ENCODE peak calls at places on chromosomes 5 and 9, in five cellular contexts. I, Z, X, H and T are unnamed samples.
A peak's percentile ranks its signal among the peaks of the same experiment; 100 is the strongest.

GRCh38 chr5:10875201-10875768 is 114.3 kb upstream of the DAP start:
- DNase-seq in I (no peak), Z (no peak), X (no peak), H (no peak), T (no peak)

GRCh38 chr9:98375138-98375726 is 119.8 kb upstream of the TBC1D2 start:
- DNase-seq in I (no peak), Z (no peak), X (no peak), H (peak; percentile 19), T (no peak)

GRCh38 chr5:74576941-74577456 is 63.5 kb downstream of the ENC1 start:
- DNase-seq in I (no peak), Z (peak; percentile 71), X (no peak), H (no peak), T (no peak)

GRCh38 chr5:93192683-93193082 is 388.3 kb downstream of the NR2F1-AS1 start:
- DNase-seq in I (no peak), Z (no peak), X (no peak), H (no peak), T (no peak)

GRCh38 chr9:88462191-88462590 is 72.8 kb upstream of the NXNL2 start:
- DNase-seq in I (no peak), Z (no peak), X (no peak), H (no peak), T (no peak)

GRCh38 chr5:66324357-66324756 is 180.3 kb downstream of the SREK1 start:
- DNase-seq in I (no peak), Z (no peak), X (no peak), H (no peak), T (no peak)

GRCh38 chr9:99782962-99783718 is 38.5 kb upstream of the NR4A3 start:
- DNase-seq in I (no peak), Z (no peak), X (no peak), H (no peak), T (no peak)

GRCh38 chr5:180874804-180875582 is 13.9 kb upstream of the ZFP62 start:
- DNase-seq in I (no peak), Z (no peak), X (no peak), H (no peak), T (no peak)

GRCh38 chr9:68705636-68706578 is 867 bp downstream of the PIP5K1B start:
- DNase-seq in I (no peak), Z (peak; percentile 48), X (no peak), H (no peak), T (peak; percentile 17)

GRCh38 chr5:38734353-38734752 is 111.5 kb upstream of the OSMR start:
- DNase-seq in I (no peak), Z (no peak), X (no peak), H (peak; percentile 59), T (no peak)

GRCh38 chr5:121630402-121630801 is 221.3 kb upstream of the FTMT start:
- DNase-seq in I (no peak), Z (no peak), X (no peak), H (peak; percentile 28), T (no peak)

GRCh38 chr9:17531642-17532254 is 47.1 kb upstream of the SH3GL2 start:
- DNase-seq in I (peak; percentile 43), Z (peak; percentile 54), X (no peak), H (peak; percentile 50), T (no peak)

GRCh38 chr5:104353371-104353770 is 790.8 kb upstream of the NUDT12 start:
- DNase-seq in I (no peak), Z (no peak), X (no peak), H (no peak), T (no peak)

GRCh38 chr9:82890865-82891264 is 172.1 kb downstream of the RASEF start:
- DNase-seq in I (no peak), Z (no peak), X (no peak), H (no peak), T (no peak)

GRCh38 chr9:87214991-87215390 is 267.7 kb upstream of the GAS1 start:
- DNase-seq in I (no peak), Z (no peak), X (no peak), H (no peak), T (no peak)

GRCh38 chr5:143396353-143396940 is 7.0 kb downstream of the NR3C1 start:
- DNase-seq in I (no peak), Z (no peak), X (no peak), H (no peak), T (no peak)

GRCh38 chr5:56658972-56659371 is 156.4 kb upstream of the MAP3K1 start:
- DNase-seq in I (no peak), Z (no peak), X (no peak), H (no peak), T (no peak)

GRCh38 chr9:14747116-14747515 is 24.6 kb upstream of the CER1 start:
- DNase-seq in I (no peak), Z (no peak), X (no peak), H (no peak), T (no peak)

GRCh38 chr9:36815023-36815422 is 219.0 kb downstream of the PAX5 start:
- DNase-seq in I (no peak), Z (no peak), X (no peak), H (no peak), T (no peak)

GRCh38 chr9:129666575-129666974 is 1.1 kb downstream of the PRRX2 start:
- DNase-seq in I (no peak), Z (no peak), X (no peak), H (no peak), T (no peak)

GRCh38 chr5:54547711-54548250 is 30.2 kb downstream of the SNX18 start:
- DNase-seq in I (no peak), Z (no peak), X (peak; percentile 70), H (no peak), T (no peak)

GRCh38 chr9:16112116-16112515 is 559.3 kb downstream of the CCDC171 start:
- DNase-seq in I (no peak), Z (no peak), X (no peak), H (no peak), T (no peak)

GRCh38 chr5:38258319-38259061 is at the start of gene EGFLAM:
- DNase-seq in I (no peak), Z (no peak), X (no peak), H (peak; percentile 56), T (peak; percentile 55)

GRCh38 chr9:588952-589351 is 252.5 kb upstream of the DMRT1 start:
- DNase-seq in I (no peak), Z (no peak), X (no peak), H (no peak), T (no peak)

GRCh38 chr5:178198706-178199105 is 5.6 kb upstream of the HNRNPAB start:
- DNase-seq in I (no peak), Z (no peak), X (no peak), H (no peak), T (no peak)

GRCh38 chr9:89619019-89619418 is 14.2 kb downstream of the GADD45G start:
- DNase-seq in I (no peak), Z (no peak), X (no peak), H (no peak), T (no peak)

GRCh38 chr5:135367070-135367469 is 32.0 kb downstream of the MACROH2A1 start:
- DNase-seq in I (peak; percentile 61), Z (no peak), X (no peak), H (no peak), T (no peak)

GRCh38 chr5:35160486-35161116 is 69.7 kb downstream of the PRLR start:
- DNase-seq in I (no peak), Z (no peak), X (no peak), H (no peak), T (no peak)

GRCh38 chr9:93726147-93726546 is 149.8 kb downstream of the PHF2 start:
- DNase-seq in I (no peak), Z (no peak), X (no peak), H (no peak), T (no peak)

GRCh38 chr9:33161011-33161588 is 6.0 kb downstream of the B4GALT1 start:
- DNase-seq in I (peak; percentile 97), Z (no peak), X (peak; percentile 53), H (peak; percentile 67), T (no peak)

GRCh38 chr9:33921967-33922895 is 105.3 kb downstream of the UBE2R2 start:
- DNase-seq in I (no peak), Z (peak; percentile 46), X (no peak), H (peak; percentile 63), T (no peak)

GRCh38 chr9:90046317-90046861 is 441.6 kb downstream of the GADD45G start:
- DNase-seq in I (no peak), Z (no peak), X (no peak), H (no peak), T (no peak)

GRCh38 chr5:172587061-172587405 is 54.0 kb upstream of the NEURL1B start:
- DNase-seq in I (no peak), Z (no peak), X (no peak), H (no peak), T (no peak)

GRCh38 chr9:33458444-33458843 is 11.1 kb upstream of the AQP3 start:
- DNase-seq in I (peak; percentile 2), Z (peak; percentile 61), X (no peak), H (no peak), T (no peak)

GRCh38 chr9:113602126-113603119 is 138.9 kb downstream of the RGS3 start:
- DNase-seq in I (peak; percentile 63), Z (peak; percentile 83), X (no peak), H (peak; percentile 71), T (no peak)

GRCh38 chr5:116492016-116492623 is 82.5 kb downstream of the SEMA6A start:
- DNase-seq in I (peak; percentile 95), Z (no peak), X (no peak), H (no peak), T (no peak)

GRCh38 chr9:96462538-96462937 is 12.6 kb downstream of the HABP4 start:
- DNase-seq in I (no peak), Z (no peak), X (no peak), H (no peak), T (no peak)

DNA sequence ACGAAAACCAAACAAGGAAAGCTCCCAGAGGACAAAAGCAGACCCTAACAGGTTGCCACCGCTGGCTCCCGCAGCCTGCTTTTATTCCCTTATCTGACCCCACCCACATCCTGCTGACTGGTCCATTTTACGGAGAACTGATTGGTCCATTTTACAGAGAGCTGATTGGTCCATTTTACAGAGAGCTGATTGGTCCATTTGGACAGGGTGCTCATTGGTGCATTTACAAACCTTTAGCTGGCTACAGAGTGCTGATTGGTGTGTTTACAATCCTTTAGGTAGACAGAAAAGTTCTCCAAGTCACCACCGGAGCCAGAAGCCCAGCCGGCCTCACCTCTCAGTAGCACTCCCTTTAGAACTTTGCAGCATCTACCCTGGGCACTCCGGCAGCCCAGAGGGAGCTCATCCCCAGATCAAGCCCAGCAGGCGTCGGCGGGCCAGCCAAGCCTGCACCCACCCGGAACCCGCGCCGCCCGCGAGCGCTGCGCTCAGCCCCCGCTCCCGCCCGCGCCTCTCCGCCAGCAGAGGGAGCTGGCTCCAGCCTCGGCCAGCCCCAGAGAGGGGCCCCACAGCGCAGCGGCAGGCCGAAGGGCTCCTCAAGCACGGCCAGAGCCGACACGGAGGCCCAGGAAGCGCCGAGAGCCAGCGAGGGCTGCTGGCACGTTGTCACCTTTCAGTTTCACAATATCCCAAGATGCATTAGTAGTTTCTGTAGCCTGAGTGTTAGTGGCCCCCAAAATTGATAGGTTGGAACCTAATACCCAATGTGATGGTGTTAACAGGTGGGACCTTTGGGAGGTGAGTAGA is 35.3 kb upstream of the CLPTM1L start:
- DNase-seq in I (no peak), Z (no peak), X (no peak), H (peak; percentile 71), T (peak; percentile 46)
- TF ChIP-seq CTCF in I (peak; percentile 29), Z (peak; percentile 76), X (peak; percentile 32), H (peak; percentile 55), T (peak; percentile 81)

GRCh38 chr5:132807163-132807838 is 5.8 kb upstream of the SOWAHA start:
- DNase-seq in I (no peak), Z (no peak), X (no peak), H (peak; percentile 87), T (no peak)
- TF ChIP-seq CTCF in I (peak; percentile 24), Z (peak; percentile 6), X (no peak), H (peak; percentile 75), T (peak; percentile 55)

GRCh38 chr9:105901514-105902109 is 207.3 kb downstream of the TMEM38B start:
- DNase-seq in I (peak; percentile 12), Z (peak; percentile 41), X (peak; percentile 20), H (peak; percentile 66), T (peak; percentile 49)
- TF ChIP-seq CTCF in I (peak; percentile 74), Z (peak; percentile 49), X (peak; percentile 82), H (peak; percentile 70), T (peak; percentile 96)

GRCh38 chr5:110803467-110804326 is 64.9 kb downstream of the SLC25A46 start:
- DNase-seq in I (no peak), Z (no peak), X (no peak), H (no peak), T (no peak)
- TF ChIP-seq CTCF in I (no peak), Z (no peak), X (no peak), H (no peak), T (no peak)